ENCODE peak calls at places on chromosomes 6 and 20, in eight cellular contexts. One of them, this sample, is unnamed.

GRCh38 chr6:164967102-164967501 is 342.3 kb downstream of the C6orf118 start:
- DNase-seq in fibroblast of the conjunctiva: no peak
- DNase-seq in dermis blood vessel endothelial cell: no peak
- DNase-seq in GM18507: no peak
- DNase-seq in T follicular helper cell: no peak
- DNase-seq in activated T-helper 2 cell treated with anti-CD3 and anti-CD28 coated beads, Interferon-gamma antibody, Interleukin-2, Interleukin-4, amounts not matched to agents 10 μg/mL and 5 μg/mL and 100 μg/mL, durations not matched to agents 14 hours and 24 hours and 36 hours: no peak
- DNase-seq in stimulated activated CD4-positive, alpha-beta T cell treated with anti-CD3 and anti-CD28 coated beads, Interleukin-1b, Interleukin-23, amount 100 ng/mL, for 1 hour: no peak
- DNase-seq in SK-N-SH: no peak
- DNase-seq in this sample: no peak

GRCh38 chr20:45041464-45042337 is 59.2 kb downstream of the KCNS1 start:
- DNase-seq in fibroblast of the conjunctiva: no peak
- DNase-seq in dermis blood vessel endothelial cell: peak; percentile 89
- DNase-seq in GM18507: no peak
- DNase-seq in T follicular helper cell: no peak
- DNase-seq in activated T-helper 2 cell treated with anti-CD3 and anti-CD28 coated beads, Interferon-gamma antibody, Interleukin-2, Interleukin-4, amounts not matched to agents 10 μg/mL and 5 μg/mL and 100 μg/mL, durations not matched to agents 14 hours and 24 hours and 36 hours: no peak
- DNase-seq in stimulated activated CD4-positive, alpha-beta T cell treated with anti-CD3 and anti-CD28 coated beads, Interleukin-1b, Interleukin-23, amount 100 ng/mL, for 1 hour: no peak
- DNase-seq in SK-N-SH: no peak
- DNase-seq in this sample: no peak

GRCh38 chr20:55947701-55948100 is 57.6 kb downstream of the CBLN4 start:
- DNase-seq in fibroblast of the conjunctiva: no peak
- DNase-seq in dermis blood vessel endothelial cell: no peak
- DNase-seq in GM18507: no peak
- DNase-seq in T follicular helper cell: no peak
- DNase-seq in activated T-helper 2 cell treated with anti-CD3 and anti-CD28 coated beads, Interferon-gamma antibody, Interleukin-2, Interleukin-4, amounts not matched to agents 10 μg/mL and 5 μg/mL and 100 μg/mL, durations not matched to agents 14 hours and 24 hours and 36 hours: no peak
- DNase-seq in stimulated activated CD4-positive, alpha-beta T cell treated with anti-CD3 and anti-CD28 coated beads, Interleukin-1b, Interleukin-23, amount 100 ng/mL, for 1 hour: no peak
- DNase-seq in SK-N-SH: no peak
- DNase-seq in this sample: no peak

GRCh38 chr20:32564921-32565734 is 20.0 kb downstream of the NOL4L start:
- DNase-seq in fibroblast of the conjunctiva: no peak
- DNase-seq in dermis blood vessel endothelial cell: peak; percentile 40
- DNase-seq in GM18507: no peak
- DNase-seq in T follicular helper cell: no peak
- DNase-seq in activated T-helper 2 cell treated with anti-CD3 and anti-CD28 coated beads, Interferon-gamma antibody, Interleukin-2, Interleukin-4, amounts not matched to agents 10 μg/mL and 5 μg/mL and 100 μg/mL, durations not matched to agents 14 hours and 24 hours and 36 hours: no peak
- DNase-seq in stimulated activated CD4-positive, alpha-beta T cell treated with anti-CD3 and anti-CD28 coated beads, Interleukin-1b, Interleukin-23, amount 100 ng/mL, for 1 hour: no peak
- DNase-seq in SK-N-SH: peak; percentile 73
- DNase-seq in this sample: no peak

GRCh38 chr20:7926767-7927166 is 13.5 kb downstream of the HAO1 start:
- DNase-seq in fibroblast of the conjunctiva: peak; percentile 27
- DNase-seq in dermis blood vessel endothelial cell: peak; percentile 80
- DNase-seq in GM18507: no peak
- DNase-seq in T follicular helper cell: no peak
- DNase-seq in activated T-helper 2 cell treated with anti-CD3 and anti-CD28 coated beads, Interferon-gamma antibody, Interleukin-2, Interleukin-4, amounts not matched to agents 10 μg/mL and 5 μg/mL and 100 μg/mL, durations not matched to agents 14 hours and 24 hours and 36 hours: no peak
- DNase-seq in stimulated activated CD4-positive, alpha-beta T cell treated with anti-CD3 and anti-CD28 coated beads, Interleukin-1b, Interleukin-23, amount 100 ng/mL, for 1 hour: no peak
- DNase-seq in SK-N-SH: peak; percentile 10
- DNase-seq in this sample: no peak

GRCh38 chr6:45663181-45664180 is 285.7 kb upstream of the SUPT3H start:
- DNase-seq in fibroblast of the conjunctiva: peak; percentile 17
- DNase-seq in dermis blood vessel endothelial cell: peak; percentile 58
- DNase-seq in GM18507: no peak
- DNase-seq in T follicular helper cell: peak; percentile 7
- DNase-seq in activated T-helper 2 cell treated with anti-CD3 and anti-CD28 coated beads, Interferon-gamma antibody, Interleukin-2, Interleukin-4, amounts not matched to agents 10 μg/mL and 5 μg/mL and 100 μg/mL, durations not matched to agents 14 hours and 24 hours and 36 hours: peak; percentile 27
- DNase-seq in stimulated activated CD4-positive, alpha-beta T cell treated with anti-CD3 and anti-CD28 coated beads, Interleukin-1b, Interleukin-23, amount 100 ng/mL, for 1 hour: no peak
- DNase-seq in SK-N-SH: no peak
- DNase-seq in this sample: no peak

GRCh38 chr20:48538058-48538825 is 289.6 kb downstream of the PREX1 start:
- DNase-seq in fibroblast of the conjunctiva: no peak
- DNase-seq in dermis blood vessel endothelial cell: peak; percentile 32
- DNase-seq in GM18507: no peak
- DNase-seq in T follicular helper cell: no peak
- DNase-seq in activated T-helper 2 cell treated with anti-CD3 and anti-CD28 coated beads, Interferon-gamma antibody, Interleukin-2, Interleukin-4, amounts not matched to agents 10 μg/mL and 5 μg/mL and 100 μg/mL, durations not matched to agents 14 hours and 24 hours and 36 hours: no peak
- DNase-seq in stimulated activated CD4-positive, alpha-beta T cell treated with anti-CD3 and anti-CD28 coated beads, Interleukin-1b, Interleukin-23, amount 100 ng/mL, for 1 hour: no peak
- DNase-seq in SK-N-SH: no peak
- DNase-seq in this sample: no peak

GRCh38 chr6:15810618-15811017 is 147.8 kb upstream of the DTNBP1 start:
- DNase-seq in fibroblast of the conjunctiva: no peak
- DNase-seq in dermis blood vessel endothelial cell: no peak
- DNase-seq in GM18507: no peak
- DNase-seq in T follicular helper cell: no peak
- DNase-seq in activated T-helper 2 cell treated with anti-CD3 and anti-CD28 coated beads, Interferon-gamma antibody, Interleukin-2, Interleukin-4, amounts not matched to agents 10 μg/mL and 5 μg/mL and 100 μg/mL, durations not matched to agents 14 hours and 24 hours and 36 hours: no peak
- DNase-seq in stimulated activated CD4-positive, alpha-beta T cell treated with anti-CD3 and anti-CD28 coated beads, Interleukin-1b, Interleukin-23, amount 100 ng/mL, for 1 hour: no peak
- DNase-seq in SK-N-SH: no peak
- DNase-seq in this sample: no peak

GRCh38 chr20:23637282-23638221 is at the start of gene CST3:
- DNase-seq in fibroblast of the conjunctiva: peak; percentile 79
- DNase-seq in dermis blood vessel endothelial cell: peak; percentile 89
- DNase-seq in GM18507: peak; percentile 71
- DNase-seq in T follicular helper cell: no peak
- DNase-seq in activated T-helper 2 cell treated with anti-CD3 and anti-CD28 coated beads, Interferon-gamma antibody, Interleukin-2, Interleukin-4, amounts not matched to agents 10 μg/mL and 5 μg/mL and 100 μg/mL, durations not matched to agents 14 hours and 24 hours and 36 hours: no peak
- DNase-seq in stimulated activated CD4-positive, alpha-beta T cell treated with anti-CD3 and anti-CD28 coated beads, Interleukin-1b, Interleukin-23, amount 100 ng/mL, for 1 hour: no peak
- DNase-seq in SK-N-SH: peak; percentile 91
- DNase-seq in this sample: peak; percentile 50

GRCh38 chr6:130796313-130796905 is 30.8 kb upstream of the SMLR1 start:
- DNase-seq in fibroblast of the conjunctiva: peak; percentile 61
- DNase-seq in dermis blood vessel endothelial cell: peak; percentile 89
- DNase-seq in GM18507: no peak
- DNase-seq in T follicular helper cell: no peak
- DNase-seq in activated T-helper 2 cell treated with anti-CD3 and anti-CD28 coated beads, Interferon-gamma antibody, Interleukin-2, Interleukin-4, amounts not matched to agents 10 μg/mL and 5 μg/mL and 100 μg/mL, durations not matched to agents 14 hours and 24 hours and 36 hours: no peak
- DNase-seq in stimulated activated CD4-positive, alpha-beta T cell treated with anti-CD3 and anti-CD28 coated beads, Interleukin-1b, Interleukin-23, amount 100 ng/mL, for 1 hour: no peak
- DNase-seq in SK-N-SH: peak; percentile 7
- DNase-seq in this sample: no peak

GRCh38 chr6:101761124-101761601 is 367.7 kb downstream of the GRIK2 start:
- DNase-seq in fibroblast of the conjunctiva: peak; percentile 66
- DNase-seq in dermis blood vessel endothelial cell: no peak
- DNase-seq in GM18507: no peak
- DNase-seq in T follicular helper cell: no peak
- DNase-seq in activated T-helper 2 cell treated with anti-CD3 and anti-CD28 coated beads, Interferon-gamma antibody, Interleukin-2, Interleukin-4, amounts not matched to agents 10 μg/mL and 5 μg/mL and 100 μg/mL, durations not matched to agents 14 hours and 24 hours and 36 hours: no peak
- DNase-seq in stimulated activated CD4-positive, alpha-beta T cell treated with anti-CD3 and anti-CD28 coated beads, Interleukin-1b, Interleukin-23, amount 100 ng/mL, for 1 hour: no peak
- DNase-seq in SK-N-SH: no peak
- DNase-seq in this sample: no peak

GRCh38 chr6:77669913-77670312 is 17.1 kb downstream of the MEI4 start:
- DNase-seq in fibroblast of the conjunctiva: no peak
- DNase-seq in dermis blood vessel endothelial cell: no peak
- DNase-seq in GM18507: no peak
- DNase-seq in T follicular helper cell: no peak
- DNase-seq in activated T-helper 2 cell treated with anti-CD3 and anti-CD28 coated beads, Interferon-gamma antibody, Interleukin-2, Interleukin-4, amounts not matched to agents 10 μg/mL and 5 μg/mL and 100 μg/mL, durations not matched to agents 14 hours and 24 hours and 36 hours: no peak
- DNase-seq in stimulated activated CD4-positive, alpha-beta T cell treated with anti-CD3 and anti-CD28 coated beads, Interleukin-1b, Interleukin-23, amount 100 ng/mL, for 1 hour: no peak
- DNase-seq in SK-N-SH: no peak
- DNase-seq in this sample: no peak

GRCh38 chr20:51429144-51429482 is 113.4 kb downstream of the NFATC2 start:
- DNase-seq in fibroblast of the conjunctiva: no peak
- DNase-seq in dermis blood vessel endothelial cell: no peak
- DNase-seq in GM18507: no peak
- DNase-seq in T follicular helper cell: no peak
- DNase-seq in activated T-helper 2 cell treated with anti-CD3 and anti-CD28 coated beads, Interferon-gamma antibody, Interleukin-2, Interleukin-4, amounts not matched to agents 10 μg/mL and 5 μg/mL and 100 μg/mL, durations not matched to agents 14 hours and 24 hours and 36 hours: no peak
- DNase-seq in stimulated activated CD4-positive, alpha-beta T cell treated with anti-CD3 and anti-CD28 coated beads, Interleukin-1b, Interleukin-23, amount 100 ng/mL, for 1 hour: no peak
- DNase-seq in SK-N-SH: no peak
- DNase-seq in this sample: no peak

GRCh38 chr20:62755817-62756724 is 40.2 kb upstream of the MRGBP start:
- DNase-seq in fibroblast of the conjunctiva: no peak
- DNase-seq in dermis blood vessel endothelial cell: no peak
- DNase-seq in GM18507: no peak
- DNase-seq in T follicular helper cell: no peak
- DNase-seq in activated T-helper 2 cell treated with anti-CD3 and anti-CD28 coated beads, Interferon-gamma antibody, Interleukin-2, Interleukin-4, amounts not matched to agents 10 μg/mL and 5 μg/mL and 100 μg/mL, durations not matched to agents 14 hours and 24 hours and 36 hours: no peak
- DNase-seq in stimulated activated CD4-positive, alpha-beta T cell treated with anti-CD3 and anti-CD28 coated beads, Interleukin-1b, Interleukin-23, amount 100 ng/mL, for 1 hour: no peak
- DNase-seq in SK-N-SH: no peak
- DNase-seq in this sample: no peak

GRCh38 chr6:131519670-131520436 is 53.2 kb upstream of the ARG1 start:
- DNase-seq in fibroblast of the conjunctiva: peak; percentile 3
- DNase-seq in dermis blood vessel endothelial cell: peak; percentile 69
- DNase-seq in GM18507: peak; percentile 7
- DNase-seq in T follicular helper cell: peak; percentile 10
- DNase-seq in activated T-helper 2 cell treated with anti-CD3 and anti-CD28 coated beads, Interferon-gamma antibody, Interleukin-2, Interleukin-4, amounts not matched to agents 10 μg/mL and 5 μg/mL and 100 μg/mL, durations not matched to agents 14 hours and 24 hours and 36 hours: no peak
- DNase-seq in stimulated activated CD4-positive, alpha-beta T cell treated with anti-CD3 and anti-CD28 coated beads, Interleukin-1b, Interleukin-23, amount 100 ng/mL, for 1 hour: no peak
- DNase-seq in SK-N-SH: peak; percentile 21
- DNase-seq in this sample: no peak

GRCh38 chr6:125647391-125647790 is 102.0 kb upstream of the HEY2 start:
- DNase-seq in fibroblast of the conjunctiva: no peak
- DNase-seq in dermis blood vessel endothelial cell: no peak
- DNase-seq in GM18507: no peak
- DNase-seq in T follicular helper cell: no peak
- DNase-seq in activated T-helper 2 cell treated with anti-CD3 and anti-CD28 coated beads, Interferon-gamma antibody, Interleukin-2, Interleukin-4, amounts not matched to agents 10 μg/mL and 5 μg/mL and 100 μg/mL, durations not matched to agents 14 hours and 24 hours and 36 hours: no peak
- DNase-seq in stimulated activated CD4-positive, alpha-beta T cell treated with anti-CD3 and anti-CD28 coated beads, Interleukin-1b, Interleukin-23, amount 100 ng/mL, for 1 hour: no peak
- DNase-seq in SK-N-SH: no peak
- DNase-seq in this sample: no peak

GRCh38 chr20:63497946-63498935 is 642 bp downstream of the EEF1A2 start:
- DNase-seq in fibroblast of the conjunctiva: no peak
- DNase-seq in dermis blood vessel endothelial cell: peak; percentile 37
- DNase-seq in GM18507: no peak
- DNase-seq in T follicular helper cell: no peak
- DNase-seq in activated T-helper 2 cell treated with anti-CD3 and anti-CD28 coated beads, Interferon-gamma antibody, Interleukin-2, Interleukin-4, amounts not matched to agents 10 μg/mL and 5 μg/mL and 100 μg/mL, durations not matched to agents 14 hours and 24 hours and 36 hours: no peak
- DNase-seq in stimulated activated CD4-positive, alpha-beta T cell treated with anti-CD3 and anti-CD28 coated beads, Interleukin-1b, Interleukin-23, amount 100 ng/mL, for 1 hour: no peak
- DNase-seq in SK-N-SH: peak; percentile 90
- DNase-seq in this sample: no peak

GRCh38 chr20:11544029-11544678 is 373.5 kb upstream of the BTBD3 start:
- DNase-seq in fibroblast of the conjunctiva: peak; percentile 47
- DNase-seq in dermis blood vessel endothelial cell: peak; percentile 84
- DNase-seq in GM18507: no peak
- DNase-seq in T follicular helper cell: no peak
- DNase-seq in activated T-helper 2 cell treated with anti-CD3 and anti-CD28 coated beads, Interferon-gamma antibody, Interleukin-2, Interleukin-4, amounts not matched to agents 10 μg/mL and 5 μg/mL and 100 μg/mL, durations not matched to agents 14 hours and 24 hours and 36 hours: no peak
- DNase-seq in stimulated activated CD4-positive, alpha-beta T cell treated with anti-CD3 and anti-CD28 coated beads, Interleukin-1b, Interleukin-23, amount 100 ng/mL, for 1 hour: no peak
- DNase-seq in SK-N-SH: peak; percentile 43
- DNase-seq in this sample: no peak

GRCh38 chr6:53811082-53811481 is 16.3 kb downstream of the LRRC1 start:
- DNase-seq in fibroblast of the conjunctiva: no peak
- DNase-seq in dermis blood vessel endothelial cell: peak; percentile 49
- DNase-seq in GM18507: peak; percentile 54
- DNase-seq in T follicular helper cell: no peak
- DNase-seq in activated T-helper 2 cell treated with anti-CD3 and anti-CD28 coated beads, Interferon-gamma antibody, Interleukin-2, Interleukin-4, amounts not matched to agents 10 μg/mL and 5 μg/mL and 100 μg/mL, durations not matched to agents 14 hours and 24 hours and 36 hours: no peak
- DNase-seq in stimulated activated CD4-positive, alpha-beta T cell treated with anti-CD3 and anti-CD28 coated beads, Interleukin-1b, Interleukin-23, amount 100 ng/mL, for 1 hour: no peak
- DNase-seq in SK-N-SH: no peak
- DNase-seq in this sample: no peak

GRCh38 chr6:144898052-144898689 is 613.0 kb downstream of the UTRN start:
- DNase-seq in fibroblast of the conjunctiva: no peak
- DNase-seq in dermis blood vessel endothelial cell: peak; percentile 30
- DNase-seq in GM18507: no peak
- DNase-seq in T follicular helper cell: no peak
- DNase-seq in activated T-helper 2 cell treated with anti-CD3 and anti-CD28 coated beads, Interferon-gamma antibody, Interleukin-2, Interleukin-4, amounts not matched to agents 10 μg/mL and 5 μg/mL and 100 μg/mL, durations not matched to agents 14 hours and 24 hours and 36 hours: no peak
- DNase-seq in stimulated activated CD4-positive, alpha-beta T cell treated with anti-CD3 and anti-CD28 coated beads, Interleukin-1b, Interleukin-23, amount 100 ng/mL, for 1 hour: no peak
- DNase-seq in SK-N-SH: no peak
- DNase-seq in this sample: no peak

GRCh38 chr6:87473419-87473903 is 687 bp downstream of the SLC35A1 start:
- DNase-seq in fibroblast of the conjunctiva: peak; percentile 5
- DNase-seq in dermis blood vessel endothelial cell: peak; percentile 69
- DNase-seq in GM18507: peak; percentile 2
- DNase-seq in T follicular helper cell: peak; percentile 41
- DNase-seq in activated T-helper 2 cell treated with anti-CD3 and anti-CD28 coated beads, Interferon-gamma antibody, Interleukin-2, Interleukin-4, amounts not matched to agents 10 μg/mL and 5 μg/mL and 100 μg/mL, durations not matched to agents 14 hours and 24 hours and 36 hours: no peak
- DNase-seq in stimulated activated CD4-positive, alpha-beta T cell treated with anti-CD3 and anti-CD28 coated beads, Interleukin-1b, Interleukin-23, amount 100 ng/mL, for 1 hour: no peak
- DNase-seq in SK-N-SH: no peak
- DNase-seq in this sample: no peak

GRCh38 chr6:1436334-1437306 is 47.2 kb downstream of the FOXF2 start:
- DNase-seq in fibroblast of the conjunctiva: peak; percentile 42
- DNase-seq in dermis blood vessel endothelial cell: peak; percentile 79
- DNase-seq in GM18507: peak; percentile 43
- DNase-seq in T follicular helper cell: peak; percentile 15
- DNase-seq in activated T-helper 2 cell treated with anti-CD3 and anti-CD28 coated beads, Interferon-gamma antibody, Interleukin-2, Interleukin-4, amounts not matched to agents 10 μg/mL and 5 μg/mL and 100 μg/mL, durations not matched to agents 14 hours and 24 hours and 36 hours: peak; percentile 21
- DNase-seq in stimulated activated CD4-positive, alpha-beta T cell treated with anti-CD3 and anti-CD28 coated beads, Interleukin-1b, Interleukin-23, amount 100 ng/mL, for 1 hour: no peak
- DNase-seq in SK-N-SH: peak; percentile 71
- DNase-seq in this sample: peak; percentile 48

GRCh38 chr20:51354191-51354768 is 188.2 kb downstream of the NFATC2 start:
- DNase-seq in fibroblast of the conjunctiva: no peak
- DNase-seq in dermis blood vessel endothelial cell: peak; percentile 50
- DNase-seq in GM18507: no peak
- DNase-seq in T follicular helper cell: no peak
- DNase-seq in activated T-helper 2 cell treated with anti-CD3 and anti-CD28 coated beads, Interferon-gamma antibody, Interleukin-2, Interleukin-4, amounts not matched to agents 10 μg/mL and 5 μg/mL and 100 μg/mL, durations not matched to agents 14 hours and 24 hours and 36 hours: no peak
- DNase-seq in stimulated activated CD4-positive, alpha-beta T cell treated with anti-CD3 and anti-CD28 coated beads, Interleukin-1b, Interleukin-23, amount 100 ng/mL, for 1 hour: no peak
- DNase-seq in SK-N-SH: no peak
- DNase-seq in this sample: no peak

GRCh38 chr6:83853968-83854501 is 875 bp downstream of the RIPPLY2 start:
- DNase-seq in fibroblast of the conjunctiva: no peak
- DNase-seq in dermis blood vessel endothelial cell: no peak
- DNase-seq in GM18507: no peak
- DNase-seq in T follicular helper cell: no peak
- DNase-seq in activated T-helper 2 cell treated with anti-CD3 and anti-CD28 coated beads, Interferon-gamma antibody, Interleukin-2, Interleukin-4, amounts not matched to agents 10 μg/mL and 5 μg/mL and 100 μg/mL, durations not matched to agents 14 hours and 24 hours and 36 hours: no peak
- DNase-seq in stimulated activated CD4-positive, alpha-beta T cell treated with anti-CD3 and anti-CD28 coated beads, Interleukin-1b, Interleukin-23, amount 100 ng/mL, for 1 hour: no peak
- DNase-seq in SK-N-SH: peak; percentile 65
- DNase-seq in this sample: no peak

This sample was measured in GM12892.